ENCODE peak calls at places on chromosomes 1 and 21, in seven cellular contexts. One of them, this sample, is unnamed. For H3K36me3, the result is how much of the 10 kb centered on the place peaks cover.

GRCh38 chr1:94736549-94736948 is 83.6 kb upstream of the SLC44A3 start:
- DNase-seq in CD8-positive, alpha-beta T cell: no peak
- DNase-seq in fibroblast of lung: no peak
- DNase-seq in heart left ventricle: no peak
- DNase-seq in mucosa of descending colon: no peak
- DNase-seq in GM23338: no peak
- DNase-seq in BJ: no peak
- DNase-seq in this sample: no peak

GRCh38 chr1:155083865-155084721 is 5.5 kb downstream of the EFNA3 start:
- DNase-seq in CD8-positive, alpha-beta T cell: no peak
- DNase-seq in fibroblast of lung: peak
- DNase-seq in heart left ventricle: no peak
- DNase-seq in mucosa of descending colon: peak
- DNase-seq in GM23338: no peak
- DNase-seq in BJ: no peak
- DNase-seq in this sample: peak

GRCh38 chr1:2438038-2438437 is 25.7 kb upstream of the PEX10 start:
- DNase-seq in CD8-positive, alpha-beta T cell: no peak
- DNase-seq in fibroblast of lung: no peak
- DNase-seq in heart left ventricle: no peak
- DNase-seq in mucosa of descending colon: peak
- DNase-seq in GM23338: no peak
- DNase-seq in BJ: no peak
- DNase-seq in this sample: no peak

GRCh38 chr1:77514871-77515776 is 167.3 kb downstream of the ZZZ3 start:
- DNase-seq in CD8-positive, alpha-beta T cell: no peak
- DNase-seq in fibroblast of lung: peak
- DNase-seq in heart left ventricle: peak
- DNase-seq in mucosa of descending colon: no peak
- DNase-seq in GM23338: peak
- DNase-seq in BJ: peak
- DNase-seq in this sample: peak

GRCh38 chr1:47705517-47706130 is 267.8 kb downstream of the FOXD2 start:
- DNase-seq in CD8-positive, alpha-beta T cell: no peak
- DNase-seq in fibroblast of lung: peak
- DNase-seq in heart left ventricle: no peak
- DNase-seq in mucosa of descending colon: no peak
- DNase-seq in GM23338: no peak
- DNase-seq in BJ: no peak
- DNase-seq in this sample: no peak

GRCh38 chr1:150146853-150147542 is 2.7 kb upstream of the PLEKHO1 start:
- DNase-seq in CD8-positive, alpha-beta T cell: no peak
- DNase-seq in fibroblast of lung: no peak
- DNase-seq in heart left ventricle: no peak
- DNase-seq in mucosa of descending colon: no peak
- DNase-seq in GM23338: no peak
- DNase-seq in BJ: no peak
- DNase-seq in this sample: no peak

GRCh38 chr1:27564264-27564579 is 39.7 kb downstream of the AHDC1 start:
- DNase-seq in CD8-positive, alpha-beta T cell: no peak
- DNase-seq in fibroblast of lung: no peak
- DNase-seq in heart left ventricle: peak
- DNase-seq in mucosa of descending colon: no peak
- DNase-seq in GM23338: no peak
- DNase-seq in BJ: no peak
- DNase-seq in this sample: no peak

GRCh38 chr1:211625040-211625439 is 46.1 kb upstream of the SLC30A1 start:
- DNase-seq in CD8-positive, alpha-beta T cell: peak
- DNase-seq in fibroblast of lung: peak
- DNase-seq in heart left ventricle: no peak
- DNase-seq in mucosa of descending colon: no peak
- DNase-seq in GM23338: peak
- DNase-seq in BJ: no peak
- DNase-seq in this sample: no peak

GRCh38 chr1:119915517-119915916 is 19.2 kb upstream of the ADAM30 start:
- DNase-seq in CD8-positive, alpha-beta T cell: no peak
- DNase-seq in fibroblast of lung: no peak
- DNase-seq in heart left ventricle: no peak
- DNase-seq in mucosa of descending colon: no peak
- DNase-seq in GM23338: no peak
- DNase-seq in BJ: no peak
- DNase-seq in this sample: no peak

GRCh38 chr1:59015708-59016107 is 231.9 kb upstream of the JUN start:
- DNase-seq in CD8-positive, alpha-beta T cell: no peak
- DNase-seq in fibroblast of lung: peak
- DNase-seq in heart left ventricle: no peak
- DNase-seq in mucosa of descending colon: no peak
- DNase-seq in GM23338: no peak
- DNase-seq in BJ: peak
- DNase-seq in this sample: no peak

GRCh38 chr21:36976882-36977651 is 10.6 kb upstream of the HLCS start:
- DNase-seq in CD8-positive, alpha-beta T cell: peak
- DNase-seq in fibroblast of lung: peak
- DNase-seq in heart left ventricle: peak
- DNase-seq in mucosa of descending colon: no peak
- DNase-seq in GM23338: peak
- DNase-seq in BJ: peak
- DNase-seq in this sample: no peak

GRCh38 chr1:17201201-17202021 is 3.5 kb upstream of the PADI1 start:
- DNase-seq in CD8-positive, alpha-beta T cell: no peak
- DNase-seq in fibroblast of lung: no peak
- DNase-seq in heart left ventricle: no peak
- DNase-seq in mucosa of descending colon: peak
- DNase-seq in GM23338: no peak
- DNase-seq in BJ: no peak
- DNase-seq in this sample: no peak

GRCh38 chr1:43522776-43523480 is 7.8 kb upstream of the PTPRF start:
- DNase-seq in CD8-positive, alpha-beta T cell: no peak
- DNase-seq in fibroblast of lung: peak
- DNase-seq in heart left ventricle: no peak
- DNase-seq in mucosa of descending colon: peak
- DNase-seq in GM23338: no peak
- DNase-seq in BJ: peak
- DNase-seq in this sample: no peak

GRCh38 chr1:76170114-76170513 is 95.6 kb downstream of the ST6GALNAC3 start:
- DNase-seq in CD8-positive, alpha-beta T cell: no peak
- DNase-seq in fibroblast of lung: no peak
- DNase-seq in heart left ventricle: no peak
- DNase-seq in mucosa of descending colon: no peak
- DNase-seq in GM23338: no peak
- DNase-seq in BJ: no peak
- DNase-seq in this sample: no peak

GRCh38 chr21:29078884-29079765 is 5.7 kb upstream of the CCT8 start:
- DNase-seq in CD8-positive, alpha-beta T cell: peak
- DNase-seq in fibroblast of lung: no peak
- DNase-seq in heart left ventricle: peak
- DNase-seq in mucosa of descending colon: no peak
- DNase-seq in GM23338: no peak
- DNase-seq in BJ: no peak
- DNase-seq in this sample: peak

GRCh38 chr1:170240409-170240808 is 94.7 kb downstream of the NTMT2 start:
- DNase-seq in CD8-positive, alpha-beta T cell: no peak
- DNase-seq in fibroblast of lung: no peak
- DNase-seq in heart left ventricle: no peak
- DNase-seq in mucosa of descending colon: no peak
- DNase-seq in GM23338: no peak
- DNase-seq in BJ: no peak
- DNase-seq in this sample: no peak

GRCh38 chr1:189349600-189349999 is 1128.1 kb downstream of the BRINP3 start:
- DNase-seq in CD8-positive, alpha-beta T cell: no peak
- DNase-seq in fibroblast of lung: no peak
- DNase-seq in heart left ventricle: no peak
- DNase-seq in mucosa of descending colon: no peak
- DNase-seq in GM23338: no peak
- DNase-seq in BJ: no peak
- DNase-seq in this sample: no peak

GRCh38 chr1:19054216-19054615 is 97.7 kb upstream of the IFFO2 start:
- DNase-seq in CD8-positive, alpha-beta T cell: no peak
- DNase-seq in fibroblast of lung: no peak
- DNase-seq in heart left ventricle: no peak
- DNase-seq in mucosa of descending colon: no peak
- DNase-seq in GM23338: no peak
- DNase-seq in BJ: no peak
- DNase-seq in this sample: no peak

GRCh38 chr1:15848143-15848928 is 829 bp downstream of the SPEN start:
- DNase-seq in CD8-positive, alpha-beta T cell: peak
- DNase-seq in fibroblast of lung: no peak
- DNase-seq in heart left ventricle: peak
- DNase-seq in mucosa of descending colon: peak
- DNase-seq in GM23338: peak
- DNase-seq in BJ: no peak
- DNase-seq in this sample: peak

GRCh38 chr1:230280906-230281413 is 145.2 kb downstream of the PGBD5 start:
- DNase-seq in CD8-positive, alpha-beta T cell: no peak
- DNase-seq in fibroblast of lung: no peak
- DNase-seq in heart left ventricle: no peak
- DNase-seq in mucosa of descending colon: peak
- DNase-seq in GM23338: no peak
- DNase-seq in BJ: no peak
- DNase-seq in this sample: peak
- H3K36me3 ChIP-seq in CD8-positive, alpha-beta T cell: under half
- H3K36me3 ChIP-seq in fibroblast of lung: under half
- H3K36me3 ChIP-seq in heart left ventricle: under half
- H3K36me3 ChIP-seq in mucosa of descending colon: under half
- H3K36me3 ChIP-seq in GM23338: under half
- H3K36me3 ChIP-seq in BJ: under half
- H3K36me3 ChIP-seq in this sample: under half

DNA sequence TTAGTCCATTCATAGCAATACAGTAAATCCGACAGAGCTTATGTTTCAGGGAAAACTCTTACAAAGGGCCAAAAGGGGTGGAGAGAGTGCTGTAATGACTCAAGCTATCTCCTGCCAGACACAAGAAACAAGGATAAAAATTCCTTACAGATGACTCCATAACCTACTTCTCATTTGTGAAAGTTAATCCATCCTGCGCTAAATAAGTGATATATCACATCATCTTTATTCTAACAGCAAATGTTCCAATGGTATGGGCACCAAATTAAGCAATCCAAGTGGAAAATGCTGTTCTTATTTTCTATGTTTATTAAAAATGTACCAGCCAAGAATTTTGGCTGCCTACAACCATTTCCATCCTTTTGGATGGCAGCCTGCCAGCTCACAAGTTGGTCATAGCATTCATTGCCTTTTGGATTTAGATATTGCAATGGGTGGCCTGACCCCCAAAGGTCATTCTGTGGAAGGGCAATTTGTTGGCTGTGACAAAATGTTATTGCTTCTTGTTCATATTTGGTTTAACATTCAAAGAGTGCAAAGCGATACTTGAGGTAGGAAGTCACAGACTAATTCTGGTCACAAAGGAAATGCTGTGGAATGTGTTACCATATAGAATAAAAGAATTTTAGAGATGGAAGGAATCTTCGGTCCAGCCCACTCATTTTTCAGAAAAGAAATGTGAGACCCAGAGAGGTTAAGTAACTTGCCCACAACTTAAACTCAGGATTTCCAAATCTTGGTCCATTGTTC is 2.8 kb upstream of the ENAH start:
- DNase-seq in CD8-positive, alpha-beta T cell: no peak
- DNase-seq in fibroblast of lung: peak
- DNase-seq in heart left ventricle: peak
- DNase-seq in mucosa of descending colon: no peak
- DNase-seq in GM23338: peak
- DNase-seq in BJ: peak
- DNase-seq in this sample: peak
- TF ChIP-seq CTCF in CD8-positive, alpha-beta T cell: no peak
- TF ChIP-seq CTCF in fibroblast of lung: no peak
- TF ChIP-seq CTCF in heart left ventricle: no peak
- TF ChIP-seq CTCF in mucosa of descending colon: no peak
- TF ChIP-seq CTCF in GM23338: peak
- TF ChIP-seq CTCF in BJ: no peak
- TF ChIP-seq CTCF in this sample: peak

DNA sequence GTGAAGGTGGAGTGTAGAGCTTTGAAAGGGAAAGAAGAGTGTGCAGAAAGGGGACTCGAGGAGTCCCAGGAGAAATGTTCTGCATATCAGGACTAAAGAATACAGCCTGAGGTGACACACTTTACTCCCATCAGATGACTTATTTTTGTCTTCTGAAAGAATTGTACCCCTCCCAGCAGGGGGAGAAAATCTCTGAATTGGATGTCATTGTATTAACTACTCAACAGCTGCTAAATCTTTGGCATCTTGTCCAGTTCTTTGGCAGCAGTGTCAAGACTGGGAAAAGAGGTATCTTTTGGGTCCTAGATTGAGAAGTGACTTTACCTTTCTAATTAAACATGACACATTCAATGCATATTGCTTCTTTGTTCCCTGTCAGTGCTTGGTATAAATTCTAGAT is 18.9 kb downstream of the UBE4B start:
- DNase-seq in CD8-positive, alpha-beta T cell: no peak
- DNase-seq in fibroblast of lung: no peak
- DNase-seq in heart left ventricle: no peak
- DNase-seq in mucosa of descending colon: no peak
- DNase-seq in GM23338: no peak
- DNase-seq in BJ: no peak
- DNase-seq in this sample: no peak
- H3K36me3 ChIP-seq in CD8-positive, alpha-beta T cell: under half
- H3K36me3 ChIP-seq in fibroblast of lung: under half
- H3K36me3 ChIP-seq in heart left ventricle: under half
- H3K36me3 ChIP-seq in mucosa of descending colon: under half
- H3K36me3 ChIP-seq in GM23338: under half
- H3K36me3 ChIP-seq in BJ: under half
- H3K36me3 ChIP-seq in this sample: under half

GRCh38 chr1:229230893-229231753 is 39.8 kb upstream of the RAB4A start:
- DNase-seq in CD8-positive, alpha-beta T cell: no peak
- DNase-seq in fibroblast of lung: no peak
- DNase-seq in heart left ventricle: no peak
- DNase-seq in mucosa of descending colon: no peak
- DNase-seq in GM23338: peak
- DNase-seq in BJ: no peak
- DNase-seq in this sample: peak

GRCh38 chr1:229229137-229229720 is 41.7 kb upstream of the RAB4A start:
- DNase-seq in CD8-positive, alpha-beta T cell: no peak
- DNase-seq in fibroblast of lung: no peak
- DNase-seq in heart left ventricle: no peak
- DNase-seq in mucosa of descending colon: no peak
- DNase-seq in GM23338: peak
- DNase-seq in BJ: no peak
- DNase-seq in this sample: no peak

GRCh38 chr1:229230136-229230892 is 40.6 kb upstream of the RAB4A start:
- DNase-seq in CD8-positive, alpha-beta T cell: no peak
- DNase-seq in fibroblast of lung: no peak
- DNase-seq in heart left ventricle: no peak
- DNase-seq in mucosa of descending colon: no peak
- DNase-seq in GM23338: peak
- DNase-seq in BJ: no peak
- DNase-seq in this sample: peak

GRCh38 chr1:229229721-229230135 is 41.2 kb upstream of the RAB4A start:
- DNase-seq in CD8-positive, alpha-beta T cell: no peak
- DNase-seq in fibroblast of lung: peak
- DNase-seq in heart left ventricle: peak
- DNase-seq in mucosa of descending colon: no peak
- DNase-seq in GM23338: peak
- DNase-seq in BJ: no peak
- DNase-seq in this sample: peak

DNA sequence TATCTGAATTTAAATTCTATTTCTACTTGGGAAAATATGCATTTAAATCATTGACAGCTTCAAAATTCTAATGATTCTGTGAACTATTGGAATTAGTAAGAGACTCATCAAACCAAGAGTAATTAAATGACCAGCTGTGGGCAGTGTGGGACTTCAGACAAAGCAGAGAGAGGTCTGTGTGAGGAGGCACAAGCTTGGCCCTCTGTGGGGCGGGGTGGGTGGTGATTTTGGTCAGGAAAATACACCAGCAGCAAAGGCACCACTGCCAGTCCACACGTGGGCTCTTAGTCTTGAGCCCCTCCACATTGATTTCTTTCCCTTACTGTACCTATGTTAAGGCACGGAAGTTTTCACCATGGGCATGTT is 39.2 kb upstream of the RAB4A start:
- DNase-seq in CD8-positive, alpha-beta T cell: no peak
- DNase-seq in fibroblast of lung: no peak
- DNase-seq in heart left ventricle: no peak
- DNase-seq in mucosa of descending colon: no peak
- DNase-seq in GM23338: no peak
- DNase-seq in BJ: no peak
- DNase-seq in this sample: no peak
- TF ChIP-seq CTCF in CD8-positive, alpha-beta T cell: no peak
- TF ChIP-seq CTCF in fibroblast of lung: no peak
- TF ChIP-seq CTCF in heart left ventricle: no peak
- TF ChIP-seq CTCF in mucosa of descending colon: no peak
- TF ChIP-seq CTCF in GM23338: no peak
- TF ChIP-seq CTCF in BJ: no peak
- TF ChIP-seq CTCF in this sample: no peak